ENCODE peak calls at places on chromosomes 12 and 14, in seven cellular contexts. One of them, this sample, is unnamed.

GRCh38 chr12:100741084-100741711 is 53.4 kb upstream of the ANO4 start:
- DNase-seq in mesendoderm: peak
- DNase-seq in neuronal stem cell: no peak
- DNase-seq in IMR-90: peak
- DNase-seq in H1: no peak
- DNase-seq in H9: no peak
- DNase-seq in trophoblast cell: peak
- DNase-seq in this sample: peak

GRCh38 chr12:10406725-10407124 is 2.8 kb downstream of the KLRC4 start:
- DNase-seq in mesendoderm: no peak
- DNase-seq in neuronal stem cell: no peak
- DNase-seq in IMR-90: no peak
- DNase-seq in H1: no peak
- DNase-seq in H9: no peak
- DNase-seq in trophoblast cell: peak
- DNase-seq in this sample: no peak

GRCh38 chr14:24430682-24431568 is 1.2 kb downstream of the KHNYN start:
- DNase-seq in mesendoderm: peak
- DNase-seq in neuronal stem cell: no peak
- DNase-seq in IMR-90: peak
- DNase-seq in H1: no peak
- DNase-seq in H9: no peak
- DNase-seq in trophoblast cell: peak
- DNase-seq in this sample: peak

GRCh38 chr12:58540480-58541299 is 379.6 kb downstream of the LRIG3 start:
- DNase-seq in mesendoderm: peak
- DNase-seq in neuronal stem cell: peak
- DNase-seq in IMR-90: peak
- DNase-seq in H1: peak
- DNase-seq in H9: peak
- DNase-seq in trophoblast cell: peak
- DNase-seq in this sample: peak

GRCh38 chr14:32896979-32897723 is 41.5 kb upstream of the NPAS3 start:
- DNase-seq in mesendoderm: no peak
- DNase-seq in neuronal stem cell: no peak
- DNase-seq in IMR-90: peak
- DNase-seq in H1: no peak
- DNase-seq in H9: no peak
- DNase-seq in trophoblast cell: peak
- DNase-seq in this sample: peak

GRCh38 chr12:15669256-15669948 is 119.8 kb downstream of the EPS8 start:
- DNase-seq in mesendoderm: no peak
- DNase-seq in neuronal stem cell: no peak
- DNase-seq in IMR-90: peak
- DNase-seq in H1: no peak
- DNase-seq in H9: no peak
- DNase-seq in trophoblast cell: no peak
- DNase-seq in this sample: no peak

GRCh38 chr14:20624495-20625070 is 16.9 kb downstream of the OR6S1 start:
- DNase-seq in mesendoderm: peak
- DNase-seq in neuronal stem cell: no peak
- DNase-seq in IMR-90: peak
- DNase-seq in H1: no peak
- DNase-seq in H9: peak
- DNase-seq in trophoblast cell: peak
- DNase-seq in this sample: peak

GRCh38 chr12:57624441-57625220 is 8.4 kb downstream of the B4GALNT1 start:
- DNase-seq in mesendoderm: no peak
- DNase-seq in neuronal stem cell: no peak
- DNase-seq in IMR-90: no peak
- DNase-seq in H1: no peak
- DNase-seq in H9: no peak
- DNase-seq in trophoblast cell: no peak
- DNase-seq in this sample: no peak

GRCh38 chr14:101083564-101084435 is 180.3 kb upstream of the RTL1 start:
- DNase-seq in mesendoderm: peak
- DNase-seq in neuronal stem cell: no peak
- DNase-seq in IMR-90: no peak
- DNase-seq in H1: no peak
- DNase-seq in H9: peak
- DNase-seq in trophoblast cell: peak
- DNase-seq in this sample: no peak

GRCh38 chr12:100154472-100155247 is 12.0 kb upstream of the BLTP3B start:
- DNase-seq in mesendoderm: peak
- DNase-seq in neuronal stem cell: peak
- DNase-seq in IMR-90: peak
- DNase-seq in H1: peak
- DNase-seq in H9: peak
- DNase-seq in trophoblast cell: peak
- DNase-seq in this sample: peak

GRCh38 chr12:109716512-109717389 is 3.1 kb downstream of the FAM222A start:
- DNase-seq in mesendoderm: no peak
- DNase-seq in neuronal stem cell: no peak
- DNase-seq in IMR-90: peak
- DNase-seq in H1: no peak
- DNase-seq in H9: no peak
- DNase-seq in trophoblast cell: no peak
- DNase-seq in this sample: no peak

GRCh38 chr12:122282066-122282465 is 15.8 kb upstream of the VPS33A start:
- DNase-seq in mesendoderm: peak
- DNase-seq in neuronal stem cell: no peak
- DNase-seq in IMR-90: peak
- DNase-seq in H1: no peak
- DNase-seq in H9: no peak
- DNase-seq in trophoblast cell: peak
- DNase-seq in this sample: peak

GRCh38 chr14:48275301-48275700 is 599.9 kb upstream of the MDGA2 start:
- DNase-seq in mesendoderm: peak
- DNase-seq in neuronal stem cell: no peak
- DNase-seq in IMR-90: no peak
- DNase-seq in H1: no peak
- DNase-seq in H9: no peak
- DNase-seq in trophoblast cell: no peak
- DNase-seq in this sample: no peak

GRCh38 chr14:76576047-76576741 is 185.1 kb upstream of the VASH1 start:
- DNase-seq in mesendoderm: no peak
- DNase-seq in neuronal stem cell: no peak
- DNase-seq in IMR-90: peak
- DNase-seq in H1: no peak
- DNase-seq in H9: no peak
- DNase-seq in trophoblast cell: peak
- DNase-seq in this sample: no peak

GRCh38 chr12:124472690-124473279 is 94.6 kb downstream of the NCOR2 start:
- DNase-seq in mesendoderm: no peak
- DNase-seq in neuronal stem cell: no peak
- DNase-seq in IMR-90: no peak
- DNase-seq in H1: no peak
- DNase-seq in H9: no peak
- DNase-seq in trophoblast cell: no peak
- DNase-seq in this sample: no peak

GRCh38 chr14:82855912-82856381 is 1322.3 kb upstream of the SEL1L start:
- DNase-seq in mesendoderm: peak
- DNase-seq in neuronal stem cell: peak
- DNase-seq in IMR-90: peak
- DNase-seq in H1: no peak
- DNase-seq in H9: no peak
- DNase-seq in trophoblast cell: peak
- DNase-seq in this sample: peak

GRCh38 chr12:71969330-71969729 is 30.7 kb downstream of the TPH2 start:
- DNase-seq in mesendoderm: no peak
- DNase-seq in neuronal stem cell: no peak
- DNase-seq in IMR-90: no peak
- DNase-seq in H1: no peak
- DNase-seq in H9: no peak
- DNase-seq in trophoblast cell: no peak
- DNase-seq in this sample: no peak

GRCh38 chr12:54526800-54527630 is 22.4 kb upstream of the PDE1B start:
- DNase-seq in mesendoderm: peak
- DNase-seq in neuronal stem cell: peak
- DNase-seq in IMR-90: peak
- DNase-seq in H1: peak
- DNase-seq in H9: peak
- DNase-seq in trophoblast cell: peak
- DNase-seq in this sample: peak

GRCh38 chr14:70931008-70931407 is 23.7 kb downstream of the PCNX1 start:
- DNase-seq in mesendoderm: no peak
- DNase-seq in neuronal stem cell: no peak
- DNase-seq in IMR-90: peak
- DNase-seq in H1: no peak
- DNase-seq in H9: no peak
- DNase-seq in trophoblast cell: no peak
- DNase-seq in this sample: peak

GRCh38 chr12:67517181-67517887 is 131.2 kb upstream of the DYRK2 start:
- DNase-seq in mesendoderm: no peak
- DNase-seq in neuronal stem cell: no peak
- DNase-seq in IMR-90: no peak
- DNase-seq in H1: no peak
- DNase-seq in H9: no peak
- DNase-seq in trophoblast cell: no peak
- DNase-seq in this sample: no peak

GRCh38 chr12:3658327-3659163 is 94.4 kb downstream of the CRACR2A start:
- DNase-seq in mesendoderm: peak
- DNase-seq in neuronal stem cell: peak
- DNase-seq in IMR-90: peak
- DNase-seq in H1: peak
- DNase-seq in H9: peak
- DNase-seq in trophoblast cell: peak
- DNase-seq in this sample: peak

GRCh38 chr14:22225526-22226133 is 363.4 kb downstream of the DAD1 start:
- DNase-seq in mesendoderm: no peak
- DNase-seq in neuronal stem cell: no peak
- DNase-seq in IMR-90: peak
- DNase-seq in H1: no peak
- DNase-seq in H9: no peak
- DNase-seq in trophoblast cell: peak
- DNase-seq in this sample: peak

GRCh38 chr14:75223664-75224154 is 47.3 kb upstream of the TMED10 start:
- DNase-seq in mesendoderm: peak
- DNase-seq in neuronal stem cell: peak
- DNase-seq in IMR-90: peak
- DNase-seq in H1: no peak
- DNase-seq in H9: peak
- DNase-seq in trophoblast cell: no peak
- DNase-seq in this sample: peak

DNA sequence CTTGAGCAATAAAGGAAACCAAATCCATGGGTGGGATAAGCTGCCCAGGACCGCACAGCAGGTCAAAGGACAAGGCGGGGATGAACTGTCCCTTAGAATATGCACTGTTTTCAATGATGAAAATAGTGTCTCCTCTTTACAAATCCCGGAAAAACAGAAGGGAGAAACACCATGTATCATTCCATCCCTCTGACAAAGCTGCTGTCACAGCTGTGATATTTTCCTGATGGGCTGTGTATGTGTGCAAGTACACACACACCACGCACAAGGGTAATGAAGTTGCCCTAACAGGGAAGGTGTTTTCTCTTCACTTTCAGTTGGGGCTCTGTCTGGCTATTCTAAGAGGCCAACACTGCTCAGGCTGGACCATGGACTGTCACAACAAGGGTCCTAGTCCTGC is 70.2 kb downstream of the ACTN1 start:
- DNase-seq in mesendoderm: no peak
- DNase-seq in neuronal stem cell: no peak
- DNase-seq in IMR-90: no peak
- DNase-seq in H1: no peak
- DNase-seq in H9: no peak
- DNase-seq in trophoblast cell: no peak
- DNase-seq in this sample: peak
- H3K4ac ChIP-seq in mesendoderm: no peak
- H3K4ac ChIP-seq in neuronal stem cell: no peak
- H3K4ac ChIP-seq in IMR-90: no peak
- H3K4ac ChIP-seq in H1: no peak
- H3K4ac ChIP-seq in H9: no peak
- H3K4ac ChIP-seq in trophoblast cell: no peak
- H3K4ac ChIP-seq in this sample: no peak

GRCh38 chr12:98217257-98217656 is 298.1 kb upstream of the TMPO start:
- DNase-seq in mesendoderm: no peak
- DNase-seq in neuronal stem cell: no peak
- DNase-seq in IMR-90: no peak
- DNase-seq in H1: no peak
- DNase-seq in H9: no peak
- DNase-seq in trophoblast cell: no peak
- DNase-seq in this sample: no peak
- H2AK5ac ChIP-seq in mesendoderm: no peak
- H2AK5ac ChIP-seq in neuronal stem cell: no peak
- H2AK5ac ChIP-seq in IMR-90: no peak
- H2AK5ac ChIP-seq in H1: no peak
- H2AK5ac ChIP-seq in H9: no peak
- H2AK5ac ChIP-seq in trophoblast cell: no peak
- H2AK5ac ChIP-seq in this sample: no peak

DNA sequence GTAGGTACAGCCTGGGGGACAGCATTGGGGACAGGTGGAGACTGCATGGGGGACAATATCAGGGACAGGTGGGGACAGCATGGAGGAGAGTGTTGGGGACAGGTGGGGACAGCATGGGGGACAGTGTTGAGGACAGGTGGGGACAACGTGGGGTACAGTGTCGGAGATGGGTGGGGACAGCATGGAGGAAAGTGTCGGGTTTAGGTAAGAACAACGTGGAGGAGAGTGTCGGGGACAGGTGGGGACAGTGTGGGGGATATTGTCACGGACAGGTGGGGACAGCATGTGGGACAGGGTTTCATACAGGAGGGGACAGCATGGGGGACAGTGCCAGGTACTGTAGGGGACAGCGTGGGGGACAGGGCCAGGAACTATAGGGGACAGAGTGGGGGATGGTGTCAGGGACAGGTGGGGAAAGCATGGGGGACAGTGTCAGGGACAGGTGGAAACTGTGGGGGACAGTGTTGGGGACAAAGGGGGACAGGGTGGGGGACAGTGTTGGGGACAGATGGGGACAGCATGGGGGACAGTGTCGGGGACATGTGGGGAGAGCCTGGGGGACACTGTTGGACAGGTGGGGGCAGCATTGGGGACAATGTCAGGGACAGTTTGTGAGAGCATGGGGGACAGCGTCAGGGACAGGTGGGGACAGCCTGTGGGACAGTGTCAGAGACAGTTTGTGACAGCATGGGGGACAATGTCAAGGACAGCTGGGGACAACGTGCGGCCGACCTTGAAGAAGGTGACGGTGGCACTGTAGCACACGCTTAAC is 213.1 kb downstream of the TMEM121 start:
- DNase-seq in mesendoderm: no peak
- DNase-seq in neuronal stem cell: no peak
- DNase-seq in IMR-90: no peak
- DNase-seq in H1: no peak
- DNase-seq in H9: no peak
- DNase-seq in trophoblast cell: no peak
- DNase-seq in this sample: no peak
- H3K4ac ChIP-seq in mesendoderm: no peak
- H3K4ac ChIP-seq in neuronal stem cell: no peak
- H3K4ac ChIP-seq in IMR-90: no peak
- H3K4ac ChIP-seq in H1: no peak
- H3K4ac ChIP-seq in H9: no peak
- H3K4ac ChIP-seq in trophoblast cell: no peak
- H3K4ac ChIP-seq in this sample: no peak

DNA sequence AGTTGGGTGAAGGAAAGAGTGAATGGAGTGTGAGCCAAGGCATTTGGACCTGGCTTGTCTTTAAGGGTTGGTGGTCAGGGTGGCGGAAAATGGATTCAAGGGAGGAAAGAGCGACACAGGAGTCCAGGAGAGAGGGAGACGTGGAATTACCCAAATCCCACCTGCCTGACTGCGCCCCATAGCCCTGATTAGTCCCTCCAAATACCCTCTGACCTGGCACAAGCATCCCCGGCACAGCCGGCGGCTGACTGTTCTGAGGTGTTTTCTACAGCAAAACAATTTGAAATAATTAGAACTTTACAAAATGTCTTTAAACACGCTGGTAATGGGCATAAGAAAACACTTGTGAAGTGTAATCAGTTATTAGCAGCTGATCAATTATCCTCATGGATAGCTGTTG is 175.8 kb downstream of the PHETA1 start:
- DNase-seq in mesendoderm: no peak
- DNase-seq in neuronal stem cell: no peak
- DNase-seq in IMR-90: no peak
- DNase-seq in H1: no peak
- DNase-seq in H9: no peak
- DNase-seq in trophoblast cell: no peak
- DNase-seq in this sample: no peak
- H2AK5ac ChIP-seq in mesendoderm: no peak
- H2AK5ac ChIP-seq in neuronal stem cell: no peak
- H2AK5ac ChIP-seq in IMR-90: no peak
- H2AK5ac ChIP-seq in H1: no peak
- H2AK5ac ChIP-seq in H9: no peak
- H2AK5ac ChIP-seq in trophoblast cell: no peak
- H2AK5ac ChIP-seq in this sample: no peak

This sample was measured in mesenchymal stem cell.